ENCODE peak calls at places on chromosomes 2 and 18, in seven cellular contexts. One of them, this sample, is unnamed.

GRCh38 chr2:53536583-53537361 is 230.8 kb upstream of the CHAC2 start:
- DNase-seq in left ventricle myocardium inferior: no peak
- DNase-seq in B cell: no peak
- DNase-seq in neural crest cell: no peak
- DNase-seq in activated CD8-positive, alpha-beta T cell treated with anti-CD3 and anti-CD28 coated beads for 36 hours: no peak
- DNase-seq in BJ: no peak
- DNase-seq in dorsolateral prefrontal cortex: no peak
- DNase-seq in this sample: no peak

GRCh38 chr2:227862741-227863588 is 8.5 kb upstream of the DAW1 start:
- DNase-seq in left ventricle myocardium inferior: no peak
- DNase-seq in B cell: no peak
- DNase-seq in neural crest cell: no peak
- DNase-seq in activated CD8-positive, alpha-beta T cell treated with anti-CD3 and anti-CD28 coated beads for 36 hours: no peak
- DNase-seq in BJ: no peak
- DNase-seq in dorsolateral prefrontal cortex: no peak
- DNase-seq in this sample: no peak

GRCh38 chr2:126932966-126933555 is 34.4 kb downstream of the TEX51 start:
- DNase-seq in left ventricle myocardium inferior: no peak
- DNase-seq in B cell: no peak
- DNase-seq in neural crest cell: no peak
- DNase-seq in activated CD8-positive, alpha-beta T cell treated with anti-CD3 and anti-CD28 coated beads for 36 hours: no peak
- DNase-seq in BJ: no peak
- DNase-seq in dorsolateral prefrontal cortex: no peak
- DNase-seq in this sample: no peak

GRCh38 chr18:63003899-63004298 is 288.6 kb downstream of the PHLPP1 start:
- DNase-seq in left ventricle myocardium inferior: no peak
- DNase-seq in B cell: no peak
- DNase-seq in neural crest cell: no peak
- DNase-seq in activated CD8-positive, alpha-beta T cell treated with anti-CD3 and anti-CD28 coated beads for 36 hours: no peak
- DNase-seq in BJ: no peak
- DNase-seq in dorsolateral prefrontal cortex: no peak
- DNase-seq in this sample: no peak

GRCh38 chr2:20424300-20425290 is 22.3 kb upstream of the RHOB start:
- DNase-seq in left ventricle myocardium inferior: peak; percentile 58
- DNase-seq in B cell: no peak
- DNase-seq in neural crest cell: no peak
- DNase-seq in activated CD8-positive, alpha-beta T cell treated with anti-CD3 and anti-CD28 coated beads for 36 hours: peak; percentile 41
- DNase-seq in BJ: peak; percentile 73
- DNase-seq in dorsolateral prefrontal cortex: no peak
- DNase-seq in this sample: peak; percentile 67

GRCh38 chr2:122831644-122832043 is 1076.2 kb downstream of the TSN start:
- DNase-seq in left ventricle myocardium inferior: no peak
- DNase-seq in B cell: no peak
- DNase-seq in neural crest cell: no peak
- DNase-seq in activated CD8-positive, alpha-beta T cell treated with anti-CD3 and anti-CD28 coated beads for 36 hours: no peak
- DNase-seq in BJ: no peak
- DNase-seq in dorsolateral prefrontal cortex: no peak
- DNase-seq in this sample: no peak

GRCh38 chr18:67104700-67105284 is 411.7 kb downstream of the DSEL start:
- DNase-seq in left ventricle myocardium inferior: peak; percentile 16
- DNase-seq in B cell: no peak
- DNase-seq in neural crest cell: peak; percentile 60
- DNase-seq in activated CD8-positive, alpha-beta T cell treated with anti-CD3 and anti-CD28 coated beads for 36 hours: peak; percentile 74
- DNase-seq in BJ: no peak
- DNase-seq in dorsolateral prefrontal cortex: peak; percentile 59
- DNase-seq in this sample: peak; percentile 8

GRCh38 chr2:104690255-104690999 is 163.5 kb upstream of the POU3F3 start:
- DNase-seq in left ventricle myocardium inferior: no peak
- DNase-seq in B cell: no peak
- DNase-seq in neural crest cell: no peak
- DNase-seq in activated CD8-positive, alpha-beta T cell treated with anti-CD3 and anti-CD28 coated beads for 36 hours: no peak
- DNase-seq in BJ: no peak
- DNase-seq in dorsolateral prefrontal cortex: no peak
- DNase-seq in this sample: no peak

GRCh38 chr2:195666113-195666712 is 9.2 kb downstream of the SLC39A10 start:
- DNase-seq in left ventricle myocardium inferior: no peak
- DNase-seq in B cell: no peak
- DNase-seq in neural crest cell: no peak
- DNase-seq in activated CD8-positive, alpha-beta T cell treated with anti-CD3 and anti-CD28 coated beads for 36 hours: no peak
- DNase-seq in BJ: no peak
- DNase-seq in dorsolateral prefrontal cortex: no peak
- DNase-seq in this sample: no peak

GRCh38 chr2:55408946-55409868 is 10.4 kb downstream of the CCDC88A start:
- DNase-seq in left ventricle myocardium inferior: no peak
- DNase-seq in B cell: no peak
- DNase-seq in neural crest cell: no peak
- DNase-seq in activated CD8-positive, alpha-beta T cell treated with anti-CD3 and anti-CD28 coated beads for 36 hours: no peak
- DNase-seq in BJ: no peak
- DNase-seq in dorsolateral prefrontal cortex: no peak
- DNase-seq in this sample: no peak

GRCh38 chr18:32469691-32470131 is 971 bp downstream of the GAREM1 start:
- DNase-seq in left ventricle myocardium inferior: no peak
- DNase-seq in B cell: no peak
- DNase-seq in neural crest cell: no peak
- DNase-seq in activated CD8-positive, alpha-beta T cell treated with anti-CD3 and anti-CD28 coated beads for 36 hours: no peak
- DNase-seq in BJ: no peak
- DNase-seq in dorsolateral prefrontal cortex: no peak
- DNase-seq in this sample: no peak

GRCh38 chr2:13481201-13481600 is 764.5 kb downstream of the TRIB2 start:
- DNase-seq in left ventricle myocardium inferior: no peak
- DNase-seq in B cell: no peak
- DNase-seq in neural crest cell: no peak
- DNase-seq in activated CD8-positive, alpha-beta T cell treated with anti-CD3 and anti-CD28 coated beads for 36 hours: no peak
- DNase-seq in BJ: no peak
- DNase-seq in dorsolateral prefrontal cortex: no peak
- DNase-seq in this sample: no peak

GRCh38 chr2:189048189-189048588 is 74.0 kb downstream of the COL3A1 start:
- DNase-seq in left ventricle myocardium inferior: no peak
- DNase-seq in B cell: no peak
- DNase-seq in neural crest cell: no peak
- DNase-seq in activated CD8-positive, alpha-beta T cell treated with anti-CD3 and anti-CD28 coated beads for 36 hours: no peak
- DNase-seq in BJ: no peak
- DNase-seq in dorsolateral prefrontal cortex: no peak
- DNase-seq in this sample: no peak

GRCh38 chr2:117523267-117523666 is 291.2 kb upstream of the DDX18 start:
- DNase-seq in left ventricle myocardium inferior: peak; percentile 66
- DNase-seq in B cell: no peak
- DNase-seq in neural crest cell: no peak
- DNase-seq in activated CD8-positive, alpha-beta T cell treated with anti-CD3 and anti-CD28 coated beads for 36 hours: no peak
- DNase-seq in BJ: no peak
- DNase-seq in dorsolateral prefrontal cortex: no peak
- DNase-seq in this sample: no peak

GRCh38 chr18:9743200-9744016 is 35.3 kb downstream of the RAB31 start:
- DNase-seq in left ventricle myocardium inferior: no peak
- DNase-seq in B cell: no peak
- DNase-seq in neural crest cell: no peak
- DNase-seq in activated CD8-positive, alpha-beta T cell treated with anti-CD3 and anti-CD28 coated beads for 36 hours: no peak
- DNase-seq in BJ: peak; percentile 84
- DNase-seq in dorsolateral prefrontal cortex: no peak
- DNase-seq in this sample: no peak

GRCh38 chr2:16123421-16123820 is 183.1 kb downstream of the MYCN start:
- DNase-seq in left ventricle myocardium inferior: no peak
- DNase-seq in B cell: no peak
- DNase-seq in neural crest cell: no peak
- DNase-seq in activated CD8-positive, alpha-beta T cell treated with anti-CD3 and anti-CD28 coated beads for 36 hours: no peak
- DNase-seq in BJ: no peak
- DNase-seq in dorsolateral prefrontal cortex: no peak
- DNase-seq in this sample: no peak

GRCh38 chr2:98026927-98027522 is 31.3 kb upstream of the TMEM131 start:
- DNase-seq in left ventricle myocardium inferior: no peak
- DNase-seq in B cell: peak; percentile 52
- DNase-seq in neural crest cell: no peak
- DNase-seq in activated CD8-positive, alpha-beta T cell treated with anti-CD3 and anti-CD28 coated beads for 36 hours: no peak
- DNase-seq in BJ: no peak
- DNase-seq in dorsolateral prefrontal cortex: no peak
- DNase-seq in this sample: peak; percentile 90

GRCh38 chr2:68936462-68936861 is 16.2 kb downstream of the GKN2 start:
- DNase-seq in left ventricle myocardium inferior: no peak
- DNase-seq in B cell: no peak
- DNase-seq in neural crest cell: no peak
- DNase-seq in activated CD8-positive, alpha-beta T cell treated with anti-CD3 and anti-CD28 coated beads for 36 hours: no peak
- DNase-seq in BJ: no peak
- DNase-seq in dorsolateral prefrontal cortex: no peak
- DNase-seq in this sample: no peak

GRCh38 chr2:70717431-70718038 is 50.5 kb downstream of the ADD2 start:
- DNase-seq in left ventricle myocardium inferior: no peak
- DNase-seq in B cell: no peak
- DNase-seq in neural crest cell: no peak
- DNase-seq in activated CD8-positive, alpha-beta T cell treated with anti-CD3 and anti-CD28 coated beads for 36 hours: no peak
- DNase-seq in BJ: no peak
- DNase-seq in dorsolateral prefrontal cortex: no peak
- DNase-seq in this sample: no peak

GRCh38 chr2:217706513-217706912 is 296.3 kb downstream of the TNS1 start:
- DNase-seq in left ventricle myocardium inferior: no peak
- DNase-seq in B cell: no peak
- DNase-seq in neural crest cell: no peak
- DNase-seq in activated CD8-positive, alpha-beta T cell treated with anti-CD3 and anti-CD28 coated beads for 36 hours: no peak
- DNase-seq in BJ: no peak
- DNase-seq in dorsolateral prefrontal cortex: no peak
- DNase-seq in this sample: no peak

GRCh38 chr18:47574966-47575365 is 323.5 kb upstream of the SKOR2 start:
- DNase-seq in left ventricle myocardium inferior: no peak
- DNase-seq in B cell: no peak
- DNase-seq in neural crest cell: no peak
- DNase-seq in activated CD8-positive, alpha-beta T cell treated with anti-CD3 and anti-CD28 coated beads for 36 hours: no peak
- DNase-seq in BJ: no peak
- DNase-seq in dorsolateral prefrontal cortex: no peak
- DNase-seq in this sample: no peak

GRCh38 chr18:13003466-13003896 is 12.3 kb downstream of the CEP192 start:
- DNase-seq in left ventricle myocardium inferior: no peak
- DNase-seq in B cell: no peak
- DNase-seq in neural crest cell: peak; percentile 24
- DNase-seq in activated CD8-positive, alpha-beta T cell treated with anti-CD3 and anti-CD28 coated beads for 36 hours: peak; percentile 44
- DNase-seq in BJ: peak; percentile 47
- DNase-seq in dorsolateral prefrontal cortex: no peak
- DNase-seq in this sample: no peak

GRCh38 chr18:3450358-3451107 is 561 bp downstream of the TGIF1 start:
- DNase-seq in left ventricle myocardium inferior: peak; percentile 70
- DNase-seq in B cell: peak; percentile 65
- DNase-seq in neural crest cell: no peak
- DNase-seq in activated CD8-positive, alpha-beta T cell treated with anti-CD3 and anti-CD28 coated beads for 36 hours: peak; percentile 71
- DNase-seq in BJ: no peak
- DNase-seq in dorsolateral prefrontal cortex: no peak
- DNase-seq in this sample: no peak

GRCh38 chr2:16613475-16613874 is 52.2 kb downstream of the CYRIA start:
- DNase-seq in left ventricle myocardium inferior: no peak
- DNase-seq in B cell: peak; percentile 24
- DNase-seq in neural crest cell: no peak
- DNase-seq in activated CD8-positive, alpha-beta T cell treated with anti-CD3 and anti-CD28 coated beads for 36 hours: no peak
- DNase-seq in BJ: no peak
- DNase-seq in dorsolateral prefrontal cortex: no peak
- DNase-seq in this sample: no peak

GRCh38 chr2:241008711-241009121 is 10.3 kb downstream of the SNED1 start:
- DNase-seq in left ventricle myocardium inferior: no peak
- DNase-seq in B cell: no peak
- DNase-seq in neural crest cell: no peak
- DNase-seq in activated CD8-positive, alpha-beta T cell treated with anti-CD3 and anti-CD28 coated beads for 36 hours: no peak
- DNase-seq in BJ: no peak
- DNase-seq in dorsolateral prefrontal cortex: no peak
- DNase-seq in this sample: no peak

GRCh38 chr18:51908598-51908944 is 431.4 kb upstream of the DCC start:
- DNase-seq in left ventricle myocardium inferior: no peak
- DNase-seq in B cell: no peak
- DNase-seq in neural crest cell: no peak
- DNase-seq in activated CD8-positive, alpha-beta T cell treated with anti-CD3 and anti-CD28 coated beads for 36 hours: no peak
- DNase-seq in BJ: no peak
- DNase-seq in dorsolateral prefrontal cortex: no peak
- DNase-seq in this sample: no peak

GRCh38 chr2:105490204-105490603 is 91.4 kb upstream of the FHL2 start:
- DNase-seq in left ventricle myocardium inferior: peak; percentile 34
- DNase-seq in B cell: no peak
- DNase-seq in neural crest cell: no peak
- DNase-seq in activated CD8-positive, alpha-beta T cell treated with anti-CD3 and anti-CD28 coated beads for 36 hours: no peak
- DNase-seq in BJ: no peak
- DNase-seq in dorsolateral prefrontal cortex: no peak
- DNase-seq in this sample: no peak

DNA sequence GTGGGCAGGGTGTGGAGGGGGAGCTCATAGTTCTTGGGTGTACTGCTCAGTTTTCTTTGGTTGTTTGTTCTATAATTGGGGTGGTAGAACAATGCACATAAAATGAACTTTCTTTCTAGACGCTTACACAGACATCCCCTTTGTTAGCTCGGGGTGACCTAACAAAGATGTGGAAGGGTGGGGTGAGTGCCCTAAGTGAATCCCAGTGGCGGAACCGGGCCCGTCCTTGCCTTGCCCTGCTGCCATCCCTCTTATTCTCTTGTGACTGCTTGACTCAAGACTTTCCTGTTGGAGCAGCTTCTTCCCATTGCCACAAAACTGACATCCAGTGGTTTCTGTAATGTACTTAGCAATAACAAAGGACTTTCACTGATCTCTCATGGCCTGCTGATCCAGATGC is 268.1 kb downstream of the PTGR3 start:
- DNase-seq in left ventricle myocardium inferior: no peak
- DNase-seq in B cell: no peak
- DNase-seq in neural crest cell: no peak
- DNase-seq in activated CD8-positive, alpha-beta T cell treated with anti-CD3 and anti-CD28 coated beads for 36 hours: no peak
- DNase-seq in BJ: no peak
- DNase-seq in dorsolateral prefrontal cortex: no peak
- DNase-seq in this sample: no peak
- TF ChIP-seq CTCF in left ventricle myocardium inferior: no peak
- TF ChIP-seq CTCF in B cell: no peak
- TF ChIP-seq CTCF in neural crest cell: no peak
- TF ChIP-seq CTCF in activated CD8-positive, alpha-beta T cell treated with anti-CD3 and anti-CD28 coated beads for 36 hours: no peak
- TF ChIP-seq CTCF in BJ: no peak
- TF ChIP-seq CTCF in dorsolateral prefrontal cortex: no peak
- TF ChIP-seq CTCF in this sample: no peak

DNA sequence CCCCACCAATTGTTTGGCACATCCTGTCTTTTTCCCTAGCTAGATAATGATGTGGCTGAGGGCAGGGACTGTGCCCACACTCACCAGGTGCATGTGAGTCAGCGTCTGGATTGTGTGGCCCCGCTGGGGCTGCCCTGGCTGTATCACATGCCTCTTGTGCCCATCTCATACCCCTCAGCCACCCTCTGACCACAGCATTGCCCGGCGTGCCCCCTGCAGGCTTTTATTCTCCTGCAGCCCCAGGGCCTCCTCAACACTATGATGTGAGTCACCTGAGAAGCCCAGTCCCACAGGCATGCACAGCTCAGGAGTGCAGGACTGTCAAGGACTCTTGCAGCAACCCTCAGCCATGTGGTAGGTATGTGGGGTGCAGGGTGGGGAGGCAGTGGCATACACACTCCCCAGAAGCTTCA is 14.8 kb upstream of the STEAP3 start:
- DNase-seq in left ventricle myocardium inferior: no peak
- DNase-seq in B cell: no peak
- DNase-seq in neural crest cell: no peak
- DNase-seq in activated CD8-positive, alpha-beta T cell treated with anti-CD3 and anti-CD28 coated beads for 36 hours: no peak
- DNase-seq in BJ: no peak
- DNase-seq in dorsolateral prefrontal cortex: no peak
- DNase-seq in this sample: no peak
- TF ChIP-seq CTCF in left ventricle myocardium inferior: no peak
- TF ChIP-seq CTCF in B cell: no peak
- TF ChIP-seq CTCF in neural crest cell: no peak
- TF ChIP-seq CTCF in activated CD8-positive, alpha-beta T cell treated with anti-CD3 and anti-CD28 coated beads for 36 hours: no peak
- TF ChIP-seq CTCF in BJ: no peak
- TF ChIP-seq CTCF in dorsolateral prefrontal cortex: no peak
- TF ChIP-seq CTCF in this sample: no peak

GRCh38 chr2:238784671-238785527 is 63.0 kb upstream of the TWIST2 start:
- DNase-seq in left ventricle myocardium inferior: peak; percentile 60
- DNase-seq in B cell: peak; percentile 47
- DNase-seq in neural crest cell: peak; percentile 72
- DNase-seq in activated CD8-positive, alpha-beta T cell treated with anti-CD3 and anti-CD28 coated beads for 36 hours: peak; percentile 71
- DNase-seq in BJ: peak; percentile 84
- DNase-seq in dorsolateral prefrontal cortex: peak; percentile 67
- DNase-seq in this sample: peak; percentile 7
- TF ChIP-seq CTCF in left ventricle myocardium inferior: peak; percentile 90
- TF ChIP-seq CTCF in B cell: peak; percentile 84
- TF ChIP-seq CTCF in neural crest cell: peak; percentile 91
- TF ChIP-seq CTCF in activated CD8-positive, alpha-beta T cell treated with anti-CD3 and anti-CD28 coated beads for 36 hours: peak; percentile 85
- TF ChIP-seq CTCF in BJ: peak; percentile 78
- TF ChIP-seq CTCF in dorsolateral prefrontal cortex: peak; percentile 92
- TF ChIP-seq CTCF in this sample: peak; percentile 84

GRCh38 chr2:177265386-177265690 is 811 bp upstream of the NFE2L2 start:
- DNase-seq in left ventricle myocardium inferior: peak; percentile 61
- DNase-seq in B cell: peak; percentile 65
- DNase-seq in neural crest cell: no peak
- DNase-seq in activated CD8-positive, alpha-beta T cell treated with anti-CD3 and anti-CD28 coated beads for 36 hours: peak; percentile 60
- DNase-seq in BJ: no peak
- DNase-seq in dorsolateral prefrontal cortex: peak; percentile 60
- DNase-seq in this sample: no peak
- TF ChIP-seq CTCF in left ventricle myocardium inferior: peak; percentile 48
- TF ChIP-seq CTCF in B cell: peak; percentile 32
- TF ChIP-seq CTCF in neural crest cell: peak; percentile 48
- TF ChIP-seq CTCF in activated CD8-positive, alpha-beta T cell treated with anti-CD3 and anti-CD28 coated beads for 36 hours: no peak
- TF ChIP-seq CTCF in BJ: peak; percentile 48
- TF ChIP-seq CTCF in dorsolateral prefrontal cortex: peak; percentile 41
- TF ChIP-seq CTCF in this sample: peak; percentile 28

This sample was measured in GM12864.